ENCODE peak calls at places on chromosomes 1 and 21, in ten cellular contexts. A is pancreas; N is HTR-8/SVneo; X is A549; W is T-helper 2 cell; Y is activated naive CD4-positive, alpha-beta T cell treated with Interleukin-2 at 50 U/mL for 16 hours; U is right atrium auricular region; Q is osteoblast; B is pulmonary artery endothelial cell; R is NCI-H345. Z is an unnamed sample.

GRCh38 chr1:19811206-19811851 is 3.8 kb downstream of the RNF186 start:
- DNase-seq in N (peak), Q (peak), W (peak), B (no peak), U (no peak), X (peak), R (no peak), Y (peak), A (peak), Z (no peak)

GRCh38 chr1:219555802-219556201 is 57.1 kb downstream of the ZC3H11B start:
- DNase-seq in Y (no peak), A (no peak), Q (no peak), N (no peak), R (peak), W (no peak), B (no peak), U (no peak), X (peak), Z (no peak)

GRCh38 chr1:226322986-226323385 is 14.0 kb upstream of the LIN9 start:
- DNase-seq in A (no peak), B (no peak), W (no peak), N (no peak), Y (no peak), X (no peak), U (no peak), Q (no peak), R (no peak), Z (no peak)

GRCh38 chr1:223466156-223466555 is 72.9 kb downstream of the CCDC185 start:
- DNase-seq in X (no peak), W (no peak), R (no peak), N (no peak), U (no peak), A (no peak), B (no peak), Q (no peak), Y (no peak), Z (no peak)

GRCh38 chr21:31363720-31364119 is 19.7 kb upstream of the TIAM1 start:
- DNase-seq in B (no peak), A (no peak), W (no peak), R (no peak), Q (no peak), X (no peak), N (no peak), Y (no peak), U (no peak), Z (no peak)

GRCh38 chr1:192907545-192908243 is 98.9 kb downstream of the RGS2 start:
- DNase-seq in R (no peak), W (no peak), U (no peak), X (no peak), N (no peak), B (no peak), Y (no peak), Q (no peak), A (no peak), Z (no peak)

GRCh38 chr21:17438642-17439041 is 74.2 kb upstream of the CXADR start:
- DNase-seq in Q (no peak), N (no peak), U (no peak), Y (no peak), R (peak), B (no peak), W (no peak), X (no peak), A (no peak), Z (no peak)

GRCh38 chr1:116324411-116324810 is 48.6 kb upstream of the ATP1A1 start:
- DNase-seq in X (no peak), W (no peak), U (no peak), Y (no peak), Q (peak), N (no peak), B (no peak), A (no peak), R (no peak), Z (no peak)

GRCh38 chr1:212302745-212303383 is 17.7 kb downstream of the PPP2R5A start:
- DNase-seq in N (no peak), Y (no peak), W (no peak), B (no peak), X (no peak), R (no peak), Q (no peak), A (no peak), U (no peak), Z (no peak)

GRCh38 chr1:3618904-3619671 is 5.7 kb upstream of the TPRG1L start:
- DNase-seq in R (peak), B (peak), N (peak), Y (peak), U (peak), X (peak), W (peak), Q (peak), A (peak), Z (peak)

GRCh38 chr1:3004285-3005205 is 16.7 kb upstream of the ACTRT2 start:
- DNase-seq in B (no peak), W (no peak), A (no peak), N (no peak), X (no peak), U (no peak), Q (peak), Y (no peak), R (no peak), Z (no peak)

GRCh38 chr1:230212405-230212936 is 145.4 kb downstream of the GALNT2 start:
- DNase-seq in A (no peak), Q (no peak), R (no peak), B (no peak), U (no peak), Y (no peak), X (no peak), W (no peak), N (no peak), Z (no peak)

GRCh38 chr1:99814373-99814900 is 35.7 kb upstream of the AGL start:
- DNase-seq in A (no peak), W (no peak), X (no peak), B (no peak), N (no peak), U (no peak), R (no peak), Y (no peak), Q (no peak), Z (no peak)

GRCh38 chr1:114320586-114320985 is 166.9 kb upstream of the SYT6 start:
- DNase-seq in W (no peak), Q (peak), X (no peak), B (no peak), A (no peak), N (peak), Y (no peak), R (no peak), U (no peak), Z (no peak)

GRCh38 chr1:226401407-226402303 is 6.2 kb downstream of the PARP1 start:
- DNase-seq in A (no peak), W (no peak), Q (no peak), R (no peak), X (no peak), Y (no peak), U (no peak), N (no peak), B (no peak), Z (no peak)

GRCh38 chr1:42756956-42757891 is 9.6 kb downstream of the P3H1 start:
- DNase-seq in U (no peak), R (peak), A (peak), Y (no peak), Q (peak), W (no peak), B (no peak), X (peak), N (peak), Z (no peak)

GRCh38 chr1:110165761-110166231 is 15.5 kb downstream of the SLC6A17 start:
- DNase-seq in X (no peak), Q (no peak), N (no peak), A (no peak), R (no peak), Y (no peak), U (no peak), W (no peak), B (no peak), Z (no peak)

GRCh38 chr1:77273891-77274290 is 7.9 kb upstream of the AK5 start:
- DNase-seq in U (no peak), X (no peak), Q (no peak), A (no peak), B (no peak), Y (no peak), R (no peak), W (no peak), N (no peak), Z (no peak)

GRCh38 chr1:94014635-94015488 is 105.6 kb upstream of the GCLM start:
- DNase-seq in Y (no peak), R (no peak), X (no peak), A (no peak), U (no peak), N (no peak), B (no peak), W (no peak), Q (peak), Z (no peak)

GRCh38 chr21:28657576-28657975 is 335.1 kb downstream of the LTN1 start:
- DNase-seq in A (no peak), Q (no peak), X (no peak), B (no peak), N (no peak), R (no peak), Y (no peak), W (no peak), U (no peak), Z (no peak)

GRCh38 chr21:37531402-37532042 is 164.9 kb downstream of the DYRK1A start:
- DNase-seq in B (no peak), Y (no peak), N (no peak), W (no peak), X (no peak), A (peak), U (no peak), R (no peak), Q (peak), Z (no peak)

GRCh38 chr1:1540817-1541628 is 599 bp upstream of the TMEM240 start:
- DNase-seq in N (no peak), X (no peak), R (no peak), U (no peak), W (no peak), Y (no peak), B (no peak), Q (peak), A (no peak), Z (no peak)

GRCh38 chr1:33986389-33987095 is 122.7 kb downstream of the HMGB4 start:
- DNase-seq in A (peak), B (no peak), R (no peak), X (no peak), Q (no peak), Y (no peak), W (no peak), N (no peak), U (peak), Z (no peak)

GRCh38 chr21:38242036-38242435 is 14.8 kb upstream of the KCNJ15 start:
- DNase-seq in X (no peak), Q (no peak), Y (no peak), N (no peak), R (no peak), W (no peak), B (no peak), U (no peak), A (no peak), Z (no peak)

GRCh38 chr1:119316870-119317416 is 51.6 kb upstream of the HAO2 start:
- DNase-seq in B (no peak), U (no peak), Q (no peak), N (no peak), Y (no peak), A (no peak), X (peak), W (no peak), R (no peak), Z (no peak)

GRCh38 chr1:29239142-29239541 is 2.8 kb downstream of the PTPRU start:
- DNase-seq in N (peak), U (no peak), Q (no peak), R (no peak), W (no peak), X (no peak), A (no peak), Y (no peak), B (no peak), Z (no peak)

GRCh38 chr1:154222918-154223317 is 2.2 kb downstream of the UBAP2L start:
- DNase-seq in W (no peak), Q (no peak), B (no peak), N (no peak), Y (no peak), U (no peak), X (no peak), R (no peak), A (no peak), Z (no peak)

GRCh38 chr1:201214461-201214860 is 23.8 kb downstream of the IGFN1 start:
- DNase-seq in Y (no peak), B (no peak), N (no peak), W (no peak), X (peak), A (no peak), Q (peak), R (no peak), U (no peak), Z (no peak)

GRCh38 chr21:14750041-14750440 is 203.9 kb upstream of the SAMSN1 start:
- DNase-seq in N (no peak), X (no peak), Y (no peak), B (no peak), A (no peak), U (no peak), W (no peak), Q (no peak), R (no peak), Z (no peak)

GRCh38 chr1:154960446-154961136 is 991 bp downstream of the PYGO2 start:
- DNase-seq in B (no peak), Y (no peak), N (no peak), Q (peak), U (no peak), W (no peak), A (no peak), X (no peak), R (no peak), Z (no peak)

GRCh38 chr1:27049607-27050006 is 37.0 kb upstream of the TENT5B start:
- DNase-seq in W (no peak), U (no peak), B (no peak), R (no peak), A (no peak), X (no peak), Q (no peak), Y (no peak), N (no peak), Z (no peak)

GRCh38 chr1:193111641-193112090 is 6.5 kb upstream of the GLRX2 start:
- DNase-seq in B (no peak), A (peak), U (peak), Y (no peak), Q (no peak), W (no peak), X (no peak), R (no peak), N (no peak), Z (no peak)

GRCh38 chr1:202579806-202580205 is 130.4 kb downstream of the SYT2 start:
- DNase-seq in W (no peak), R (no peak), A (no peak), Y (no peak), Q (peak), N (peak), B (no peak), U (no peak), X (no peak), Z (no peak)

GRCh38 chr1:165883056-165883455 is 55.6 kb downstream of the UCK2 start:
- DNase-seq in Y (no peak), X (no peak), W (no peak), Q (no peak), R (no peak), A (no peak), U (no peak), N (no peak), B (no peak), Z (no peak)

GRCh38 chr1:157154940-157155514 is 16.8 kb upstream of the ETV3 start:
- DNase-seq in A (peak), X (no peak), U (peak), Q (no peak), W (no peak), N (no peak), Y (no peak), R (no peak), B (peak), Z (no peak)

GRCh38 chr1:76891931-76892330 is 24.7 kb downstream of the ST6GALNAC5 start:
- DNase-seq in B (no peak), X (no peak), W (no peak), A (no peak), Y (no peak), R (no peak), Q (no peak), U (no peak), N (no peak), Z (no peak)

GRCh38 chr1:243505986-243506689 is 250.3 kb downstream of the SDCCAG8 start:
- DNase-seq in N (no peak), A (no peak), X (no peak), Q (no peak), B (no peak), Y (no peak), R (no peak), U (no peak), W (no peak), Z (no peak)

GRCh38 chr1:55947446-55947845 is 631.9 kb downstream of the PLPP3 start:
- DNase-seq in B (no peak), A (no peak), R (no peak), Y (no peak), X (no peak), Q (no peak), U (no peak), W (no peak), N (no peak), Z (no peak)

GRCh38 chr1:42179275-42179674 is 14.7 kb upstream of the GUCA2A start:
- DNase-seq in Y (no peak), N (no peak), X (no peak), U (no peak), Q (peak), B (no peak), A (no peak), W (no peak), R (no peak), Z (no peak)

Z was measured in DMS79.